ENCODE peak calls at places on chromosomes 3 and 15, in seven cellular contexts. P, F, G, M, S, A and U are unnamed samples.

GRCh38 chr15:88804257-88804656 is 1.0 kb downstream of the ACAN start:
- DNase-seq in M (no peak), P (no peak), G (no peak), S (no peak), F (no peak), A (no peak), U (no peak)

GRCh38 chr3:52810923-52811322 is 16.3 kb downstream of the ITIH3 start:
- DNase-seq in F (no peak), A (no peak), M (no peak), S (no peak), P (no peak), G (no peak), U (no peak)

GRCh38 chr3:61681636-61682035 is 120.3 kb downstream of the PTPRG start:
- DNase-seq in S (no peak), M (no peak), A (no peak), P (no peak), G (no peak), F (no peak), U (no peak)

GRCh38 chr3:7874116-7874515 is 627.5 kb upstream of the LMCD1 start:
- DNase-seq in F (no peak), M (no peak), A (no peak), P (no peak), S (no peak), G (no peak), U (no peak)

GRCh38 chr15:31435256-31435781 is 108.7 kb downstream of the KLF13 start:
- DNase-seq in F (peak), M (peak), P (peak), S (peak), G (peak), A (peak), U (peak)

GRCh38 chr3:173970206-173970605 is 572.7 kb downstream of the NLGN1 start:
- DNase-seq in S (no peak), A (no peak), G (no peak), M (no peak), P (no peak), F (no peak), U (no peak)

GRCh38 chr3:42097166-42097946 is 6.2 kb downstream of the TRAK1 start:
- DNase-seq in F (no peak), A (peak), P (no peak), S (no peak), G (no peak), M (no peak), U (no peak)

GRCh38 chr3:59775106-59775505 is 725.3 kb upstream of the CFAP20DC start:
- DNase-seq in M (no peak), P (no peak), S (no peak), F (no peak), G (no peak), A (peak), U (no peak)

GRCh38 chr3:170977911-170978310 is 48.6 kb downstream of the SLC2A2 start:
- DNase-seq in A (peak), G (no peak), M (no peak), P (no peak), S (no peak), F (no peak), U (no peak)

GRCh38 chr3:134485075-134485536 is 679 bp downstream of the ANAPC13 start:
- DNase-seq in S (peak), A (peak), M (peak), G (no peak), F (peak), P (no peak), U (no peak)

GRCh38 chr3:7095116-7095515 is 234.2 kb downstream of the GRM7 start:
- DNase-seq in S (no peak), P (no peak), M (no peak), G (no peak), A (no peak), F (no peak), U (no peak)

GRCh38 chr15:43412096-43412495 is 41.2 kb downstream of the TUBGCP4 start:
- DNase-seq in F (no peak), G (no peak), P (no peak), A (no peak), M (no peak), S (no peak), U (no peak)

GRCh38 chr3:159252772-159253384 is 451.0 kb downstream of the MFSD1 start:
- DNase-seq in G (no peak), A (peak), P (no peak), M (no peak), S (peak), F (peak), U (no peak)

GRCh38 chr3:64158334-64158733 is 66.9 kb downstream of the PRICKLE2 start:
- DNase-seq in S (no peak), M (no peak), G (no peak), A (peak), F (no peak), P (no peak), U (no peak)